ENCODE peak calls at places on chromosomes 12 and 14, in seven cellular contexts. One of them, this sample, is unnamed.

GRCh38 chr14:24381363-24382102 is 13.5 kb downstream of the NFATC4 start:
- DNase-seq in kidney tubule cell: peak
- DNase-seq in NCI-H460: no peak
- DNase-seq in EH: no peak
- DNase-seq in Calu3: no peak
- DNase-seq in astrocyte of the hippocampus: no peak
- DNase-seq in activated CD4-positive, alpha-beta T cell treated with anti-CD3 and anti-CD28 coated beads, Interleukin-2, amount 10 ng/mL, durations not matched to agents 7 days and 5 days: no peak
- DNase-seq in this sample: no peak

GRCh38 chr12:107570721-107571120 is 114.9 kb upstream of the PWP1 start:
- DNase-seq in kidney tubule cell: peak
- DNase-seq in activated CD4-positive, alpha-beta T cell treated with anti-CD3 and anti-CD28 coated beads, Interleukin-2, amount 10 ng/mL, durations not matched to agents 7 days and 5 days: no peak
- DNase-seq in astrocyte of the hippocampus: peak
- DNase-seq in EH: peak
- DNase-seq in Calu3: no peak
- DNase-seq in NCI-H460: no peak
- DNase-seq in this sample: peak

GRCh38 chr12:34297790-34298164 is 275.5 kb downstream of the ALG10 start:
- DNase-seq in Calu3: no peak
- DNase-seq in activated CD4-positive, alpha-beta T cell treated with anti-CD3 and anti-CD28 coated beads, Interleukin-2, amount 10 ng/mL, durations not matched to agents 7 days and 5 days: no peak
- DNase-seq in NCI-H460: no peak
- DNase-seq in kidney tubule cell: no peak
- DNase-seq in EH: no peak
- DNase-seq in astrocyte of the hippocampus: no peak
- DNase-seq in this sample: no peak

GRCh38 chr14:49688701-49689030 is 652 bp upstream of the POLE2 start:
- DNase-seq in astrocyte of the hippocampus: no peak
- DNase-seq in NCI-H460: no peak
- DNase-seq in Calu3: no peak
- DNase-seq in EH: no peak
- DNase-seq in activated CD4-positive, alpha-beta T cell treated with anti-CD3 and anti-CD28 coated beads, Interleukin-2, amount 10 ng/mL, durations not matched to agents 7 days and 5 days: no peak
- DNase-seq in kidney tubule cell: no peak
- DNase-seq in this sample: no peak

GRCh38 chr12:97567619-97568110 is 105.1 kb downstream of the RMST start:
- DNase-seq in Calu3: no peak
- DNase-seq in kidney tubule cell: peak
- DNase-seq in EH: no peak
- DNase-seq in astrocyte of the hippocampus: no peak
- DNase-seq in NCI-H460: no peak
- DNase-seq in activated CD4-positive, alpha-beta T cell treated with anti-CD3 and anti-CD28 coated beads, Interleukin-2, amount 10 ng/mL, durations not matched to agents 7 days and 5 days: no peak
- DNase-seq in this sample: no peak

GRCh38 chr12:92582466-92582865 is 120.3 kb upstream of the PLEKHG7 start:
- DNase-seq in EH: no peak
- DNase-seq in activated CD4-positive, alpha-beta T cell treated with anti-CD3 and anti-CD28 coated beads, Interleukin-2, amount 10 ng/mL, durations not matched to agents 7 days and 5 days: no peak
- DNase-seq in kidney tubule cell: no peak
- DNase-seq in Calu3: no peak
- DNase-seq in NCI-H460: no peak
- DNase-seq in astrocyte of the hippocampus: no peak
- DNase-seq in this sample: no peak

GRCh38 chr14:20262642-20263128 is 23.6 kb downstream of the OR11H4 start:
- DNase-seq in EH: peak
- DNase-seq in activated CD4-positive, alpha-beta T cell treated with anti-CD3 and anti-CD28 coated beads, Interleukin-2, amount 10 ng/mL, durations not matched to agents 7 days and 5 days: no peak
- DNase-seq in astrocyte of the hippocampus: peak
- DNase-seq in NCI-H460: peak
- DNase-seq in Calu3: no peak
- DNase-seq in kidney tubule cell: peak
- DNase-seq in this sample: no peak

GRCh38 chr12:10214131-10214876 is 1.6 kb downstream of the GABARAPL1 start:
- DNase-seq in EH: peak
- DNase-seq in kidney tubule cell: peak
- DNase-seq in NCI-H460: no peak
- DNase-seq in activated CD4-positive, alpha-beta T cell treated with anti-CD3 and anti-CD28 coated beads, Interleukin-2, amount 10 ng/mL, durations not matched to agents 7 days and 5 days: no peak
- DNase-seq in astrocyte of the hippocampus: peak
- DNase-seq in Calu3: peak
- DNase-seq in this sample: peak

GRCh38 chr14:47207636-47208035 is 467.8 kb downstream of the MDGA2 start:
- DNase-seq in activated CD4-positive, alpha-beta T cell treated with anti-CD3 and anti-CD28 coated beads, Interleukin-2, amount 10 ng/mL, durations not matched to agents 7 days and 5 days: no peak
- DNase-seq in astrocyte of the hippocampus: peak
- DNase-seq in NCI-H460: no peak
- DNase-seq in Calu3: no peak
- DNase-seq in kidney tubule cell: peak
- DNase-seq in EH: no peak
- DNase-seq in this sample: peak

GRCh38 chr12:8554451-8555195 is 13.9 kb upstream of the CLEC4E start:
- DNase-seq in EH: peak
- DNase-seq in activated CD4-positive, alpha-beta T cell treated with anti-CD3 and anti-CD28 coated beads, Interleukin-2, amount 10 ng/mL, durations not matched to agents 7 days and 5 days: no peak
- DNase-seq in kidney tubule cell: peak
- DNase-seq in astrocyte of the hippocampus: peak
- DNase-seq in Calu3: peak
- DNase-seq in NCI-H460: no peak
- DNase-seq in this sample: peak

GRCh38 chr14:68248481-68249255 is 429.1 kb downstream of the RAD51B start:
- DNase-seq in Calu3: peak
- DNase-seq in kidney tubule cell: peak
- DNase-seq in NCI-H460: peak
- DNase-seq in EH: peak
- DNase-seq in activated CD4-positive, alpha-beta T cell treated with anti-CD3 and anti-CD28 coated beads, Interleukin-2, amount 10 ng/mL, durations not matched to agents 7 days and 5 days: peak
- DNase-seq in astrocyte of the hippocampus: peak
- DNase-seq in this sample: peak

GRCh38 chr12:69846976-69847375 is 21.9 kb downstream of the MYRFL start:
- DNase-seq in kidney tubule cell: no peak
- DNase-seq in EH: no peak
- DNase-seq in astrocyte of the hippocampus: no peak
- DNase-seq in Calu3: no peak
- DNase-seq in activated CD4-positive, alpha-beta T cell treated with anti-CD3 and anti-CD28 coated beads, Interleukin-2, amount 10 ng/mL, durations not matched to agents 7 days and 5 days: no peak
- DNase-seq in NCI-H460: no peak
- DNase-seq in this sample: no peak

GRCh38 chr14:93972618-93973205 is 3.7 kb downstream of the ASB2 start:
- DNase-seq in kidney tubule cell: no peak
- DNase-seq in Calu3: no peak
- DNase-seq in EH: no peak
- DNase-seq in activated CD4-positive, alpha-beta T cell treated with anti-CD3 and anti-CD28 coated beads, Interleukin-2, amount 10 ng/mL, durations not matched to agents 7 days and 5 days: no peak
- DNase-seq in NCI-H460: no peak
- DNase-seq in astrocyte of the hippocampus: no peak
- DNase-seq in this sample: no peak

GRCh38 chr12:42332301-42332894 is 6.4 kb downstream of the PPHLN1 start:
- DNase-seq in activated CD4-positive, alpha-beta T cell treated with anti-CD3 and anti-CD28 coated beads, Interleukin-2, amount 10 ng/mL, durations not matched to agents 7 days and 5 days: peak
- DNase-seq in Calu3: peak
- DNase-seq in NCI-H460: peak
- DNase-seq in kidney tubule cell: peak
- DNase-seq in EH: peak
- DNase-seq in astrocyte of the hippocampus: peak
- DNase-seq in this sample: peak

GRCh38 chr14:42513837-42514236 is 907.2 kb downstream of the LRFN5 start:
- DNase-seq in astrocyte of the hippocampus: no peak
- DNase-seq in kidney tubule cell: no peak
- DNase-seq in Calu3: no peak
- DNase-seq in EH: no peak
- DNase-seq in NCI-H460: no peak
- DNase-seq in activated CD4-positive, alpha-beta T cell treated with anti-CD3 and anti-CD28 coated beads, Interleukin-2, amount 10 ng/mL, durations not matched to agents 7 days and 5 days: no peak
- DNase-seq in this sample: no peak

GRCh38 chr12:123105427-123105826 is 45.5 kb downstream of the PITPNM2 start:
- DNase-seq in activated CD4-positive, alpha-beta T cell treated with anti-CD3 and anti-CD28 coated beads, Interleukin-2, amount 10 ng/mL, durations not matched to agents 7 days and 5 days: no peak
- DNase-seq in NCI-H460: no peak
- DNase-seq in Calu3: no peak
- DNase-seq in EH: no peak
- DNase-seq in astrocyte of the hippocampus: no peak
- DNase-seq in kidney tubule cell: peak
- DNase-seq in this sample: peak

GRCh38 chr12:130131025-130131424 is 31.2 kb upstream of the FZD10 start:
- DNase-seq in kidney tubule cell: no peak
- DNase-seq in NCI-H460: no peak
- DNase-seq in Calu3: no peak
- DNase-seq in activated CD4-positive, alpha-beta T cell treated with anti-CD3 and anti-CD28 coated beads, Interleukin-2, amount 10 ng/mL, durations not matched to agents 7 days and 5 days: no peak
- DNase-seq in astrocyte of the hippocampus: no peak
- DNase-seq in EH: no peak
- DNase-seq in this sample: no peak

GRCh38 chr14:95564060-95564459 is 29.2 kb downstream of the GLRX5 start:
- DNase-seq in NCI-H460: no peak
- DNase-seq in astrocyte of the hippocampus: peak
- DNase-seq in kidney tubule cell: no peak
- DNase-seq in EH: peak
- DNase-seq in activated CD4-positive, alpha-beta T cell treated with anti-CD3 and anti-CD28 coated beads, Interleukin-2, amount 10 ng/mL, durations not matched to agents 7 days and 5 days: no peak
- DNase-seq in Calu3: no peak
- DNase-seq in this sample: peak

GRCh38 chr12:89544730-89545184 is 18.9 kb upstream of the POC1B start:
- DNase-seq in activated CD4-positive, alpha-beta T cell treated with anti-CD3 and anti-CD28 coated beads, Interleukin-2, amount 10 ng/mL, durations not matched to agents 7 days and 5 days: no peak
- DNase-seq in EH: peak
- DNase-seq in kidney tubule cell: peak
- DNase-seq in NCI-H460: no peak
- DNase-seq in Calu3: peak
- DNase-seq in astrocyte of the hippocampus: peak
- DNase-seq in this sample: peak

GRCh38 chr12:96187675-96188355 is 6.4 kb upstream of the ELK3 start:
- DNase-seq in kidney tubule cell: no peak
- DNase-seq in astrocyte of the hippocampus: peak
- DNase-seq in EH: no peak
- DNase-seq in activated CD4-positive, alpha-beta T cell treated with anti-CD3 and anti-CD28 coated beads, Interleukin-2, amount 10 ng/mL, durations not matched to agents 7 days and 5 days: no peak
- DNase-seq in NCI-H460: no peak
- DNase-seq in Calu3: no peak
- DNase-seq in this sample: no peak

GRCh38 chr12:9711664-9712063 is 21.2 kb downstream of the CLECL1 start:
- DNase-seq in Calu3: no peak
- DNase-seq in EH: peak
- DNase-seq in kidney tubule cell: peak
- DNase-seq in astrocyte of the hippocampus: peak
- DNase-seq in NCI-H460: no peak
- DNase-seq in activated CD4-positive, alpha-beta T cell treated with anti-CD3 and anti-CD28 coated beads, Interleukin-2, amount 10 ng/mL, durations not matched to agents 7 days and 5 days: no peak
- DNase-seq in this sample: no peak

GRCh38 chr14:103685276-103686211 is 29.7 kb downstream of the XRCC3 start:
- DNase-seq in activated CD4-positive, alpha-beta T cell treated with anti-CD3 and anti-CD28 coated beads, Interleukin-2, amount 10 ng/mL, durations not matched to agents 7 days and 5 days: no peak
- DNase-seq in astrocyte of the hippocampus: no peak
- DNase-seq in NCI-H460: no peak
- DNase-seq in EH: no peak
- DNase-seq in kidney tubule cell: no peak
- DNase-seq in Calu3: no peak
- DNase-seq in this sample: no peak